ENCODE peak calls at places on chromosomes 6 and 20, in four cellular contexts. B, M, E and U are unnamed samples.

GRCh38 chr20:14512856-14513255 is 175.4 kb upstream of the FLRT3 start:
- DNase-seq in B (no peak), M (no peak), E (no peak), U (no peak)

GRCh38 chr6:26351544-26351953 is 13.4 kb upstream of the BTN3A2 start:
- DNase-seq in B (no peak), M (no peak), E (peak; percentile 97), U (no peak)

GRCh38 chr20:21505810-21506530 is 7.9 kb downstream of the NKX2-2 start:
- DNase-seq in B (peak; percentile 92), M (peak; percentile 79), E (no peak), U (no peak)

GRCh38 chr6:148761532-148761951 is 14.7 kb downstream of the UST start:
- DNase-seq in B (peak; percentile 80), M (no peak), E (no peak), U (no peak)

GRCh38 chr6:131093334-131093733 is 30.3 kb upstream of the EPB41L2 start:
- DNase-seq in B (no peak), M (no peak), E (no peak), U (no peak)

GRCh38 chr6:159996626-159997497 is 28.0 kb downstream of the IGF2R start:
- DNase-seq in B (no peak), M (no peak), E (no peak), U (no peak)

GRCh38 chr6:98212468-98212867 is 621.9 kb upstream of the POU3F2 start:
- DNase-seq in B (no peak), M (no peak), E (no peak), U (no peak)

GRCh38 chr6:42199106-42199981 is 4.6 kb upstream of the GUCA1B start:
- DNase-seq in B (no peak), M (no peak), E (peak; percentile 47), U (no peak)

GRCh38 chr6:158793432-158793831 is 25.7 kb downstream of the EZR start:
- DNase-seq in B (no peak), M (no peak), E (peak; percentile 61), U (no peak)

GRCh38 chr6:30821862-30822784 is 62.2 kb upstream of the DDR1 start:
- DNase-seq in B (no peak), M (no peak), E (peak; percentile 48), U (no peak)

GRCh38 chr6:30819287-30819917 is 64.9 kb upstream of the DDR1 start:
- DNase-seq in B (no peak), M (no peak), E (no peak), U (no peak)

GRCh38 chr6:30818426-30818841 is 65.9 kb upstream of the DDR1 start:
- DNase-seq in B (no peak), M (no peak), E (peak; percentile 81), U (no peak)

GRCh38 chr6:30816791-30817739 is 67.3 kb upstream of the DDR1 start:
- DNase-seq in B (no peak), M (no peak), E (no peak), U (no peak)

GRCh38 chr6:30820196-30820595 is 64.1 kb upstream of the DDR1 start:
- DNase-seq in B (no peak), M (peak; percentile 55), E (peak; percentile 74), U (no peak)
- TF ChIP-seq CTCF in B (no peak), M (peak; percentile 39), E (no peak), U (no peak)

DNA sequence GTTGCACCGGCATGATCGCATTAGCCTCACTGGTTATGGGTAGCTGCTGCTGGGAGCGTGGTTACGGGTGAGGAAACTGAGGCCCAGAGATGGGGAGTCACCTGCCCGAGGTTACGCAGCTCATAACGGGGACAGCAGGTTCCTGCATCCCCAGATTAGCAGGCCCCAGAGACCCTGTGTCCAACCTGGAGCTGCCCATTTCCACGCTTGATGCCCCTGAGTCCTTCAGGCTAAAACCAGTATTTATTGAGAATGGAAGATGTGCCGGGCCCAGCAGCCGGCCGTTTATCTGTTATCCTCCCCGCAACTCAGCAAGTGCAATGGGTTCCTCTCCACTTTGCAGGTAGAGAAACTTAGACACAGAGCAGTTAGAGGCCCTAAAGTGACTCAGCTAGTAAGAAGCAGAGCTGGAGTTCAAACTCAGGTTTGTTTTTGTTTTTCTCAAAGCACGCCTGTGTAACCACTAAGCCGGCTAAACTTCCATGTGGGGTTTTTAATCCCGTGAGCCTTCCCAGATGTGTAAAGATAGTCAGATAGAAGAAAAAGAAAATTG is 681 bp downstream of the PFDN4 start:
- DNase-seq in B (no peak), M (no peak), E (peak; percentile 52), U (no peak)
- TF ChIP-seq CTCF in B (no peak), M (no peak), E (no peak), U (no peak)

DNA sequence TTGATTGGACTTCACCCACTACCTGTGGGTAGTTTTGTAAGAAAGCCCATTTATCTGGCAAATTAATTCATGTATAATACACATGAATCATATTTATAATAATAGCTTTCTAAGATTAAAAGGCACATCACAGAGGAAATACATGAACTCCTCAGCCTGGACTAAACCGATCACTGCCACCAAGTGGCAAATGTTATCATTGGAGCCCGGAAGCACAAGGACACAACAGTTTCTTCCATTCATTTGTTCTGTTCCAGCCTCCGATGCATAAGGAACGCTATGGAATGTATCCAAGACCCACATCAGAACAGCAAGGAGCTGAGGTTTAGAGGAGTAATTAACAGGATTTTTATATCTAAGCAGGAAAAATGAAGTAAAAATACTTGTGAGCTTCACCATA is 13.9 kb upstream of the IPCEF1 start:
- DNase-seq in B (no peak), M (no peak), E (peak; percentile 47), U (no peak)
- TF ChIP-seq CTCF in B (no peak), M (peak; percentile 41), E (peak; percentile 78), U (peak; percentile 63)

GRCh38 chr20:44196278-44196677 is 9.3 kb upstream of the JPH2 start:
- DNase-seq in B (no peak), M (no peak), E (peak; percentile 17), U (no peak)
- TF ChIP-seq CTCF in B (no peak), M (no peak), E (peak; percentile 32), U (no peak)

GRCh38 chr20:36439040-36439730 is 102.1 kb upstream of the MYL9 start:
- DNase-seq in B (peak; percentile 89), M (peak; percentile 70), E (peak; percentile 18), U (peak; percentile 82)

GRCh38 chr20:36439731-36440072 is 101.6 kb upstream of the MYL9 start:
- DNase-seq in B (no peak), M (no peak), E (no peak), U (no peak)

GRCh38 chr20:36432096-36432495 is 109.2 kb upstream of the MYL9 start:
- DNase-seq in B (peak; percentile 78), M (no peak), E (no peak), U (no peak)

GRCh38 chr20:36434383-36434782 is 106.9 kb upstream of the MYL9 start:
- DNase-seq in B (no peak), M (no peak), E (no peak), U (no peak)

GRCh38 chr20:36435799-36436541 is 105.3 kb upstream of the MYL9 start:
- DNase-seq in B (peak; percentile 94), M (peak; percentile 84), E (no peak), U (no peak)
- TF ChIP-seq CTCF in B (no peak), M (no peak), E (no peak), U (no peak)